ENCODE peak calls at places on chromosomes 5 and 9, in nine cellular contexts. X, R, C, N, U, O, K, A and B are unnamed samples.

GRCh38 chr5:159448-160172 is 31.7 kb upstream of the LRRC14B start:
- DNase-seq in C (peak), N (no peak), R (no peak), A (no peak), O (peak), X (no peak), U (peak), K (peak), B (peak)

GRCh38 chr9:89710689-89711088 is 105.9 kb downstream of the GADD45G start:
- DNase-seq in K (peak), O (no peak), U (no peak), A (no peak), C (no peak), X (no peak), R (no peak), N (no peak), B (peak)

GRCh38 chr9:115972362-115972761 is 181.2 kb upstream of the PAPPA start:
- DNase-seq in O (no peak), C (no peak), X (no peak), A (no peak), K (no peak), U (no peak), N (no peak), R (no peak), B (no peak)

GRCh38 chr9:116123171-116123570 is 30.4 kb upstream of the PAPPA start:
- DNase-seq in U (no peak), K (no peak), X (no peak), O (no peak), R (no peak), A (no peak), C (no peak), N (no peak), B (no peak)

GRCh38 chr5:127080001-127080478 is 6.7 kb upstream of the C5orf63 start:
- DNase-seq in N (no peak), K (no peak), A (no peak), X (no peak), O (no peak), R (peak), U (peak), C (no peak), B (no peak)

GRCh38 chr5:151465476-151465875 is 18.1 kb downstream of the SLC36A1 start:
- DNase-seq in A (no peak), N (no peak), K (no peak), O (no peak), U (no peak), R (no peak), X (no peak), C (no peak), B (no peak)

GRCh38 chr5:164600166-164600715 is 1094.8 kb downstream of the MAT2B start:
- DNase-seq in K (peak), N (no peak), A (no peak), C (no peak), X (no peak), O (peak), U (no peak), R (peak), B (peak)

GRCh38 chr5:151078490-151079262 is 2.2 kb downstream of the TNIP1 start:
- DNase-seq in R (no peak), X (no peak), U (no peak), C (no peak), O (no peak), A (no peak), N (no peak), K (no peak), B (no peak)

GRCh38 chr5:74063821-74064598 is 438.0 kb downstream of the ARHGEF28 start:
- DNase-seq in A (no peak), O (peak), K (peak), N (no peak), U (no peak), C (peak), R (peak), X (no peak), B (peak)

GRCh38 chr5:80275347-80275746 is 19.5 kb upstream of the SERINC5 start:
- DNase-seq in C (no peak), R (no peak), X (no peak), N (no peak), U (peak), K (peak), O (no peak), A (no peak), B (peak)

GRCh38 chr9:122561446-122561845 is 8.5 kb downstream of the OR1N2 start:
- DNase-seq in U (no peak), A (no peak), N (no peak), K (no peak), O (no peak), R (no peak), X (no peak), C (no peak), B (no peak)

GRCh38 chr5:65811895-65812294 is 89.9 kb downstream of the NLN start:
- DNase-seq in K (no peak), X (peak), U (no peak), A (no peak), R (peak), O (no peak), N (no peak), C (no peak), B (peak)

DNA sequence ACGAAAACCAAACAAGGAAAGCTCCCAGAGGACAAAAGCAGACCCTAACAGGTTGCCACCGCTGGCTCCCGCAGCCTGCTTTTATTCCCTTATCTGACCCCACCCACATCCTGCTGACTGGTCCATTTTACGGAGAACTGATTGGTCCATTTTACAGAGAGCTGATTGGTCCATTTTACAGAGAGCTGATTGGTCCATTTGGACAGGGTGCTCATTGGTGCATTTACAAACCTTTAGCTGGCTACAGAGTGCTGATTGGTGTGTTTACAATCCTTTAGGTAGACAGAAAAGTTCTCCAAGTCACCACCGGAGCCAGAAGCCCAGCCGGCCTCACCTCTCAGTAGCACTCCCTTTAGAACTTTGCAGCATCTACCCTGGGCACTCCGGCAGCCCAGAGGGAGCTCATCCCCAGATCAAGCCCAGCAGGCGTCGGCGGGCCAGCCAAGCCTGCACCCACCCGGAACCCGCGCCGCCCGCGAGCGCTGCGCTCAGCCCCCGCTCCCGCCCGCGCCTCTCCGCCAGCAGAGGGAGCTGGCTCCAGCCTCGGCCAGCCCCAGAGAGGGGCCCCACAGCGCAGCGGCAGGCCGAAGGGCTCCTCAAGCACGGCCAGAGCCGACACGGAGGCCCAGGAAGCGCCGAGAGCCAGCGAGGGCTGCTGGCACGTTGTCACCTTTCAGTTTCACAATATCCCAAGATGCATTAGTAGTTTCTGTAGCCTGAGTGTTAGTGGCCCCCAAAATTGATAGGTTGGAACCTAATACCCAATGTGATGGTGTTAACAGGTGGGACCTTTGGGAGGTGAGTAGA is 35.3 kb upstream of the CLPTM1L start:
- DNase-seq in A (peak), K (no peak), N (no peak), C (no peak), X (no peak), U (peak), R (peak), O (no peak), B (peak)
- TF ChIP-seq CTCF in A (peak), K (peak), N (peak), C (peak), X (peak), U (peak), R (peak), O (peak), B (peak)

GRCh38 chr5:57276353-57276752 is 102.5 kb downstream of the GPBP1 start:
- DNase-seq in U (no peak), N (no peak), K (no peak), O (no peak), R (peak), X (no peak), A (no peak), C (no peak), B (peak)

GRCh38 chr5:57280811-57281301 is 107.0 kb downstream of the GPBP1 start:
- DNase-seq in N (no peak), U (no peak), K (no peak), R (peak), A (no peak), X (no peak), C (no peak), O (no peak), B (peak)

DNA sequence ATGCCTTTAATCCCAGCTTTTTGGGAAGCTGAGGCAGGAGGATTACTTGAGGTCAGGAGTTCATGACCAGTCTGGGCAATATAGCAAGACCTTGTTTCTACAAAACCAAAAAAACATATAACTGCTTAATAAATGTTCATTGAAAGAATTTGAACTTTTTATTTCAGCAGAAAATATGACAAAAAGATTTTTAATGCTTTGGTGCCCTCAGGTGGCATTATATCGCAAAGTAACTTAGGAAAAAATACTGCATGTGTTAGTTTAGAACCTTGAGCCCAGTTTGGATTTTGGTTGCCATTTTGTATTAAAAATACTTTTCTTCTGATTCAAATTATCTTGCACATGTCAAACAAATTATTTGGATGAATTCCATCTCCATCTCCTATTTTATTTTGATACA is 103.2 kb downstream of the GPBP1 start:
- DNase-seq in O (no peak), K (peak), U (no peak), X (peak), R (no peak), N (no peak), C (no peak), A (no peak), B (peak)
- TF ChIP-seq CTCF in O (peak), K (no peak), U (peak), X (peak), R (peak), N (no peak), C (peak), A (peak), B (no peak)

DNA sequence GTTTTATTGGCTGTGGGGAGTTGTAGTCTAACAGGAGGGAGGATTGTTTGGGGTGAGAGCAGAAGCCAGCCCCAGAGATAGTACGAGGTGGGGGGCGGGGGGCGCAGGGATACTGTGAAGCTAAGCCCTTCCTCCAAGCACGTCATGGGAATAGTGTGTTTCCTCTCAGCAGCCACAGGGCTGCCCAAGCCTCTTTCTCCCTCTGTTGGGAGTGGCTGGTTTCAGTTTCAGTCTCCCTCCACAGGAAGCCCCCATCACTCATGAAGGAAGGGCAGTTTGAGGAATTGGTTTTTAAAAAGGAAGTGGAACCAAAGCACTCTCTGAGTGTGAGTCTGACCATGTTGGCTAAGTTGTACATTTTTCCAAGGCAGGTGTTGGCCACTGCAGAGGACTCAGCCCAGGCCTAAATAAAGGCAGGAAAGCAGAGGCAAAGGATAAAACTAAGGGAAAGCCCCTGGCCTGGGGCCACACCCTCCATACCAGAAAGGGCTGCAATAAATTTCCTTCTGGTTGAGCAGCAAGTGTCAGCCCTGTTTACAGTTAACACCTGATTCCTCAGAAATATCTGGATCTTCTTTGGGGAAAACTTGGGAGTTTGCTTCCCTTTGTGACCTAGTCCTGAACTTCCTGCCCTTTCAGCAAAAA is 3.2 kb downstream of the RAB24 start:
- DNase-seq in K (peak), R (peak), A (no peak), N (no peak), U (no peak), C (no peak), O (peak), X (no peak), B (peak)
- TF ChIP-seq CTCF in K (peak), R (no peak), A (peak), N (no peak), U (no peak), C (peak), O (peak), X (no peak), B (peak)

GRCh38 chr9:14440062-14440461 is 126.1 kb upstream of the NFIB start:
- DNase-seq in A (no peak), O (no peak), U (no peak), N (no peak), K (no peak), C (no peak), R (no peak), X (no peak), B (no peak)

GRCh38 chr9:14445946-14446345 is 132.0 kb upstream of the NFIB start:
- DNase-seq in N (no peak), C (no peak), X (no peak), K (no peak), U (no peak), R (no peak), A (no peak), O (no peak), B (no peak)

GRCh38 chr9:14439555-14439954 is 125.6 kb upstream of the NFIB start:
- DNase-seq in U (no peak), N (no peak), R (no peak), K (no peak), C (no peak), X (no peak), O (no peak), A (no peak), B (no peak)

GRCh38 chr9:14438232-14438966 is 124.5 kb upstream of the NFIB start:
- DNase-seq in R (no peak), U (no peak), N (no peak), K (no peak), A (no peak), O (no peak), X (no peak), C (no peak), B (no peak)

GRCh38 chr9:14441976-14442651 is 128.2 kb upstream of the NFIB start:
- DNase-seq in X (peak), O (no peak), U (peak), R (no peak), A (no peak), N (no peak), K (no peak), C (no peak), B (peak)
- TF ChIP-seq CTCF in X (peak), O (peak), U (peak), R (peak), A (no peak), N (peak), K (peak), C (peak), B (peak)

DNA sequence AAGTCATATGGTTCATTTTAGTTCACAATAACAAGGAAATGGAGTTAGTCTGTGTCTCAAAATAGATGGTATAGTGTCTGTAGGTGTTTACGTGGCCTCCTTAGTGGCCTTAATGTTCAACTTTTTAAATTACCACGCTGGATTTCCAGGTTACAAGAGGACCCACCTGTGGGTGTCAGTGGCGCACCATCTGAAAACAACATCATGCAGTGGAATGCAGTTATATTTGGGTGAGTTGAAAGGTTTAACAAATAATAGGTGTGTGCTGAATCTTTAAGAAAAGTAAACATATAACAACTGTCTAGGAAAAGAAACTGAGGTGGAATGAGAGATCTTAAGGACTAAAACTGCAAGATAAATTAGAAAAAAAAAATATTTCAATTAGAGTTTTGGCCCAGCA is 2.9 kb downstream of the UBE2B start:
- DNase-seq in U (no peak), O (no peak), X (no peak), K (no peak), R (no peak), C (no peak), A (no peak), N (no peak), B (no peak)
- TF ChIP-seq CTCF in U (no peak), O (no peak), X (peak), K (peak), R (no peak), C (no peak), A (no peak), N (no peak), B (no peak)

GRCh38 chr9:127346584-127346983 is 50.4 kb upstream of the SLC2A8 start:
- DNase-seq in N (no peak), R (no peak), C (no peak), A (no peak), U (no peak), K (no peak), O (no peak), X (no peak), B (no peak)
- TF ChIP-seq CTCF in N (no peak), R (peak), C (no peak), A (no peak), U (no peak), K (peak), O (peak), X (no peak), B (peak)

GRCh38 chr9:109325089-109325488 is 4.2 kb upstream of the EPB41L4B start:
- DNase-seq in C (no peak), R (no peak), X (no peak), O (no peak), A (no peak), N (no peak), U (no peak), K (no peak), B (no peak)
- TF ChIP-seq CTCF in C (no peak), R (no peak), X (no peak), O (no peak), A (no peak), N (no peak), U (no peak), K (no peak), B (no peak)

DNA sequence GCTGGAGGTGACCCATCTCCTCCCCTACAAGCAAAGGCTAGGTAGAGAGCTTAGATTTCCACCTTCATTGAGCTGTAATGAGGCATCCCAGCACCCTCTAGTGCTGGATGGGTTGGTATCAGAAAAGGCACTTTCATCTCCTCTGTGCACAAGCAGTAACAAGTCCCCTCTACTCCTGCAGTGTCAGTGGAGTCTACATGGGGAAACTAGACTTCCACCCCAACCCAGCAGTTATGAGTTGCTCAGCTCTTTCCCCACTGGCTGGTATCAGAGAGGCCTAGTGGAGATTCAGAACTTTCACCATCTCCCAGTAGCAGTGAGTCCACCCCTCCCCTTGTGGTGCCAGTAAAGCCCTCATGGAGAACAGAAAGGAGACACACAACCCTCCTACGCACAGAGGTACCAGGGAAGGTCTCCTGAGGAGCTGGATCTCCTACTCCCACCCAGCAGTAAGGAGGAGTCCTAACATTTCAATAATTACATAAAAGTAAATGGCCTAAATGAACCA is 17.8 kb downstream of the FCN1 start:
- DNase-seq in U (no peak), C (no peak), A (no peak), R (peak), O (no peak), X (no peak), N (no peak), K (no peak), B (no peak)
- TF ChIP-seq CTCF in U (no peak), C (no peak), A (no peak), R (no peak), O (no peak), X (no peak), N (no peak), K (no peak), B (no peak)

GRCh38 chr5:128842241-128842640 is 123.0 kb upstream of the SLC27A6 start:
- DNase-seq in O (no peak), N (no peak), U (no peak), C (no peak), R (no peak), A (no peak), K (no peak), X (no peak), B (peak)
- TF ChIP-seq CTCF in O (no peak), N (no peak), U (peak), C (no peak), R (peak), A (no peak), K (no peak), X (peak), B (no peak)